ENCODE peak calls at places on chromosome 16, in five cellular contexts. One of them, this sample, is unnamed.

GRCh38 chr16:56848056-56848936 is 16.7 kb upstream of the SLC12A3 start:
- DNase-seq in coronary artery: no peak
- DNase-seq in nephron progenitor cell: no peak
- DNase-seq in HTR-8/SVneo: no peak
- DNase-seq in kidney glomerular epithelial cell: peak; percentile 73
- DNase-seq in this sample: peak; percentile 83

GRCh38 chr16:12757546-12757945 is 46.1 kb downstream of the CPPED1 start:
- DNase-seq in coronary artery: no peak
- DNase-seq in nephron progenitor cell: no peak
- DNase-seq in HTR-8/SVneo: no peak
- DNase-seq in kidney glomerular epithelial cell: no peak
- DNase-seq in this sample: no peak

GRCh38 chr16:16031401-16031800 is 82.0 kb downstream of the ABCC1 start:
- DNase-seq in coronary artery: no peak
- DNase-seq in nephron progenitor cell: no peak
- DNase-seq in HTR-8/SVneo: no peak
- DNase-seq in kidney glomerular epithelial cell: no peak
- DNase-seq in this sample: no peak

GRCh38 chr16:65070831-65071230 is 51.0 kb downstream of the CDH11 start:
- DNase-seq in coronary artery: peak; percentile 86
- DNase-seq in nephron progenitor cell: no peak
- DNase-seq in HTR-8/SVneo: peak; percentile 27
- DNase-seq in kidney glomerular epithelial cell: peak; percentile 89
- DNase-seq in this sample: peak; percentile 98

GRCh38 chr16:8634991-8635736 is 13.7 kb downstream of the METTL22 start:
- DNase-seq in coronary artery: no peak
- DNase-seq in nephron progenitor cell: peak; percentile 51
- DNase-seq in HTR-8/SVneo: no peak
- DNase-seq in kidney glomerular epithelial cell: no peak
- DNase-seq in this sample: peak; percentile 58

GRCh38 chr16:24639769-24640168 is 89.7 kb upstream of the TNRC6A start:
- DNase-seq in coronary artery: no peak
- DNase-seq in nephron progenitor cell: no peak
- DNase-seq in HTR-8/SVneo: no peak
- DNase-seq in kidney glomerular epithelial cell: no peak
- DNase-seq in this sample: no peak

GRCh38 chr16:2337431-2338296 is 2.9 kb downstream of the ABCA3 start:
- DNase-seq in coronary artery: no peak
- DNase-seq in nephron progenitor cell: no peak
- DNase-seq in HTR-8/SVneo: no peak
- DNase-seq in kidney glomerular epithelial cell: no peak
- DNase-seq in this sample: no peak

GRCh38 chr16:85358704-85359146 is 246.5 kb upstream of the CIBAR2 start:
- DNase-seq in coronary artery: no peak
- DNase-seq in nephron progenitor cell: no peak
- DNase-seq in HTR-8/SVneo: no peak
- DNase-seq in kidney glomerular epithelial cell: no peak
- DNase-seq in this sample: no peak